ENCODE peak calls at places on chromosome 12, in eight cellular contexts. S is mesenteric fat pad; H is H7; J is adrenal gland; B is NCI-H1105; W is endodermal cell; X is kidney tubule cell; Z is naive thymus-derived CD4-positive, alpha-beta T cell. U is an unnamed sample.

GRCh38 chr12:45326358-45326971 is 110.6 kb downstream of the ANO6 start:
- DNase-seq in S (no peak), B (no peak), W (no peak), Z (no peak), J (no peak), H (no peak), X (no peak), U (no peak)

GRCh38 chr12:42469355-42470006 is 120.1 kb downstream of the PRICKLE1 start:
- DNase-seq in H (no peak), X (peak), W (no peak), B (no peak), Z (no peak), S (no peak), J (no peak), U (no peak)

GRCh38 chr12:32611986-32612385 is 67.1 kb upstream of the DNM1L start:
- DNase-seq in J (no peak), B (no peak), S (no peak), H (no peak), Z (no peak), X (no peak), W (no peak), U (no peak)

GRCh38 chr12:47813491-47814196 is 6.1 kb downstream of the HDAC7 start:
- DNase-seq in S (no peak), Z (no peak), B (no peak), W (no peak), X (no peak), H (peak), J (no peak), U (no peak)

GRCh38 chr12:1531160-1531653 is 63.2 kb downstream of the FBXL14 start:
- DNase-seq in X (no peak), Z (no peak), S (peak), J (no peak), W (peak), H (peak), B (no peak), U (no peak)

GRCh38 chr12:32535260-32535999 is 136.1 kb downstream of the FGD4 start:
- DNase-seq in H (peak), J (peak), W (peak), B (peak), X (peak), Z (no peak), S (no peak), U (peak)

GRCh38 chr12:53222170-53223005 is 9.6 kb downstream of the RARG start:
- DNase-seq in S (no peak), J (no peak), H (no peak), B (no peak), Z (no peak), X (no peak), W (peak), U (no peak)

GRCh38 chr12:42094277-42094676 is 50.4 kb downstream of the GXYLT1 start:
- DNase-seq in H (no peak), Z (no peak), W (peak), S (no peak), X (peak), J (peak), B (no peak), U (peak)

GRCh38 chr12:53191096-53191884 is 10.6 kb upstream of the CSAD start:
- DNase-seq in Z (no peak), B (no peak), W (peak), S (no peak), J (no peak), H (no peak), X (no peak), U (no peak)

GRCh38 chr12:42564540-42564939 is 25.0 kb downstream of the PRICKLE1 start:
- DNase-seq in Z (no peak), J (no peak), W (no peak), X (no peak), B (no peak), S (no peak), H (no peak), U (no peak)

GRCh38 chr12:79251356-79251755 is 386.8 kb downstream of the SYT1 start:
- DNase-seq in S (no peak), H (no peak), B (no peak), W (no peak), Z (no peak), X (no peak), J (no peak), U (peak)

GRCh38 chr12:13008741-13009380 is 8.8 kb upstream of the HEBP1 start:
- DNase-seq in B (no peak), J (no peak), S (no peak), H (no peak), Z (no peak), W (no peak), X (no peak), U (no peak)

GRCh38 chr12:127773520-127773919 is 493.4 kb upstream of the TMEM132C start:
- DNase-seq in H (peak), X (no peak), B (no peak), J (no peak), W (peak), S (no peak), Z (no peak), U (no peak)

GRCh38 chr12:8692573-8692972 is 5.2 kb upstream of the RIMKLB start:
- DNase-seq in Z (no peak), H (peak), B (peak), S (no peak), J (no peak), W (peak), X (peak), U (peak)

GRCh38 chr12:68827895-68828294 is 19.9 kb downstream of the MDM2 start:
- DNase-seq in H (no peak), B (no peak), S (no peak), X (no peak), J (no peak), W (no peak), Z (no peak), U (no peak)

GRCh38 chr12:30197392-30198047 is 413.8 kb upstream of the TMTC1 start:
- DNase-seq in W (no peak), H (peak), Z (no peak), S (no peak), B (no peak), X (peak), J (no peak), U (peak)

GRCh38 chr12:7374423-7375144 is 69.4 kb downstream of the CD163L1 start:
- DNase-seq in W (peak), H (peak), S (no peak), J (peak), X (peak), Z (no peak), B (peak), U (peak)

GRCh38 chr12:40829738-40830144 is 137.5 kb downstream of the CNTN1 start:
- DNase-seq in H (no peak), S (no peak), X (peak), Z (no peak), B (no peak), J (no peak), W (no peak), U (peak)

GRCh38 chr12:70763666-70764065 is 126.4 kb upstream of the PTPRB start:
- DNase-seq in W (no peak), S (no peak), X (no peak), J (no peak), H (no peak), Z (no peak), B (no peak), U (peak)

GRCh38 chr12:7864751-7865150 is 8.0 kb downstream of the SLC2A14 start:
- DNase-seq in Z (no peak), S (no peak), B (no peak), W (no peak), J (no peak), X (no peak), H (no peak), U (no peak)

GRCh38 chr12:108505121-108505520 is 10.0 kb upstream of the FICD start:
- DNase-seq in J (no peak), X (no peak), B (no peak), W (no peak), H (no peak), S (no peak), Z (no peak), U (no peak)

GRCh38 chr12:88615490-88615889 is 35.2 kb upstream of the KITLG start:
- DNase-seq in J (no peak), B (no peak), Z (no peak), X (peak), W (no peak), S (no peak), H (no peak), U (peak)

GRCh38 chr12:107449891-107450290 is 235.7 kb upstream of the PWP1 start:
- DNase-seq in S (no peak), B (no peak), Z (no peak), W (no peak), H (no peak), J (no peak), X (peak), U (peak)

GRCh38 chr12:6550294-6551062 is 5.4 kb downstream of the IFFO1 start:
- DNase-seq in X (no peak), J (no peak), W (no peak), S (no peak), B (no peak), Z (no peak), H (peak), U (no peak)

GRCh38 chr12:31033681-31034080 is 40.0 kb upstream of the DDX11 start:
- DNase-seq in S (no peak), H (no peak), B (no peak), Z (no peak), J (no peak), X (peak), W (peak), U (no peak)

GRCh38 chr12:3119192-3119744 is 42.1 kb downstream of the TSPAN9 start:
- DNase-seq in W (no peak), J (no peak), H (no peak), Z (no peak), X (no peak), B (no peak), S (no peak), U (no peak)